ENCODE peak calls at places on chromosomes 16 and 17, in four cellular contexts. U is fibroblast of lung, H is colonic mucosa, S is DND-41. F is an unnamed sample.

GRCh38 chr16:87790278-87791023 is 24.7 kb upstream of the KLHDC4 start:
- DNase-seq in U (no peak), H (no peak), S (no peak), F (no peak)

GRCh38 chr16:27779719-27780161 is 229.8 kb downstream of the KATNIP start:
- DNase-seq in U (peak), H (no peak), S (no peak), F (no peak)

GRCh38 chr16:4372578-4373355 is 1.1 kb downstream of the VASN start:
- DNase-seq in U (no peak), H (peak), S (no peak), F (no peak)

GRCh38 chr16:51008037-51008436 is 143.0 kb downstream of the SALL1 start:
- DNase-seq in U (no peak), H (no peak), S (no peak), F (no peak)

GRCh38 chr17:32551186-32551955 is 64.6 kb downstream of the CDK5R1 start:
- DNase-seq in U (peak), H (no peak), S (no peak), F (no peak)

GRCh38 chr17:58363457-58364185 is 11.6 kb upstream of the SUPT4H1 start:
- DNase-seq in U (no peak), H (no peak), S (no peak), F (no peak)

GRCh38 chr17:68155692-68156091 is 92.2 kb upstream of the AMZ2 start:
- DNase-seq in U (no peak), H (no peak), S (no peak), F (no peak)

GRCh38 chr17:82503094-82503727 is 16.3 kb upstream of the FOXK2 start:
- DNase-seq in U (no peak), H (no peak), S (no peak), F (no peak)

GRCh38 chr17:18986541-18987229 is 17.9 kb downstream of the FAM83G start:
- DNase-seq in U (no peak), H (no peak), S (peak), F (no peak)

GRCh38 chr16:57485091-57485915 is 990 bp downstream of the DOK4 start:
- DNase-seq in U (no peak), H (peak), S (no peak), F (no peak)
- H3K9ac ChIP-seq in U (no peak), H (peak), S (peak), F (no peak)

GRCh38 chr17:48053758-48054237 is 5.6 kb downstream of the NFE2L1 start:
- DNase-seq in U (no peak), H (no peak), S (no peak), F (no peak)

GRCh38 chr17:48051278-48051677 is 3.1 kb downstream of the NFE2L1 start:
- DNase-seq in U (no peak), H (no peak), S (no peak), F (no peak)

GRCh38 chr17:48054238-48055185 is 6.4 kb downstream of the NFE2L1 start:
- DNase-seq in U (peak), H (peak), S (no peak), F (no peak)

GRCh38 chr17:48052956-48053757 is 5.0 kb downstream of the NFE2L1 start:
- DNase-seq in U (no peak), H (peak), S (no peak), F (no peak)

DNA sequence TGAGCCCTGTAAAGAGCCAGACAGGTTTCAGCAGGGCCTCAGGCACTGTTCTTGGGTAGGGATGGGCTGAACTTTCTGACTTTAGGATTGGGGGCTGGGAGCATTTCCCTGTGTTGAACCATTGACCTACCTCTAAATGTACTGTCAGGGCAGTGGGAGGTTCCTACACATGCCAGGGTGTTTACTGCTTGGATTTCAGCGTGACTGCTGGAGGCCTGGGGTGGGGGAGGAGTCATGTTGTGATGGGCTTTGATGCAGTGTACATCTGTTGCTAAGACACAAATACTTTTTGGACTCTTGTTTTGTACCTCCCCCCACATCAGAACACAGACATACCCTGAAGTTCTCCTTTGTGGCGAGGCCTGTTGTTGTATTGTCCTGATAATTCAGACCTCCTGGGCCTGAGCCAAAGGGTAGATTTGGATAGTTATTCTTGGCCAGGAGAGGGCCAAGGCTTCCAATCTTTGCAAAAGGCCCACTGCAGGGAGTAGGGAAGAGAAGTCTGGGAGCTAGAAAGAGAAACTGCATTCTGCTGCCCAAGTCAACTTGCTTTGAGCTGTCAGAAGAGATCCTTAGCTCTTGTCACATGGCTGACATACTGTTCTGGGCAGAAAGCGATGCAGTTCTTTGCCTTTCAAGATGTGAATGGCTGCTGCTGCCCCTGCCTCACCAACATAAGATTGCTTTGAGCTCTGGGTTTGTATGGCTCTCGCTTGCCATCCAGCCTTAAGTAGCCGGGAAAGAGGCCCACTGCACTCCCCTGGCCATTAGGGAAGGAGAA is 3.7 kb downstream of the NFE2L1 start:
- DNase-seq in U (peak), H (peak), S (no peak), F (no peak)
- H3K27ac ChIP-seq in U (peak), H (peak), S (no peak), F (peak)

GRCh38 chr16:19696312-19696711 is 21.7 kb downstream of the KNOP1 start:
- DNase-seq in U (peak), H (peak), S (peak), F (peak)
- H3K9ac ChIP-seq in U (peak), H (no peak), S (peak), F (peak)

DNA sequence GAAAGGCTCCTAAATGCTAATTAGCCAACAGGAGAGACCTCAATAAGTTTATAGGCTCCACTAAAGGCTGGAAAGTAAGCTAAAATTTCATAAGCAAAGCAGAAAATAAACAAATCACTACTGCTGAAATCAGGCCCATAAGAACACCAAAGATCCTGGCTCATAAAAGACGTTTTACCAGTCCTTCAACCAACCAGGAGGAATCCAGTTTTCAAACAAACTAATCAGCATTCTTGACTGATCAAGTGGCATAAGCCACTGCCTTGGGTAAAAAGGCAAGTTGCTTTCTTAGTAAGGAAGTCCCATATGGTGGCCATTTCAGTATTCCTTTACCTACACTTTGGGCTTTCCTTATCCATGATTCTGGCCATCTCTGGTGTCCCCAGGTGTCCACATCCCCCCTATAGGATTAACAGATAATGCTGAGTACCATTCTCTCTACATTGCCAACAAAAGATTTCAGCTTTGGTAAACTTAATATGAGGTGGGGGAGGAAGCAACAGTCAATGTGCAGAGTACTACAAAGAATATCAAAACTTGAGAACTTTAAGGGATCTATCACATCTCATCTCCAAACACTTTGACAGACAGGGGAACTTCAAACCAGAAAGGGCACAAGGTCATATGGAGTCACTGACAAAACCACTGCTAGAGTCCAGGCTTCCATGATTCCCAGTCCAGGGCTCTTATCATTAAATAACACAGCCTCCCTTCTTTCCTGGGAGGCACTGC is 1.3 kb downstream of the TOM1L2 start:
- DNase-seq in U (no peak), H (no peak), S (no peak), F (no peak)
- H3K27ac ChIP-seq in U (peak), H (no peak), S (no peak), F (no peak)

GRCh38 chr17:73257516-73257915 is 4.2 kb downstream of the CPSF4L start:
- DNase-seq in U (peak), H (no peak), S (no peak), F (no peak)

GRCh38 chr17:73262676-73263642 is 1.3 kb upstream of the CPSF4L start:
- DNase-seq in U (no peak), H (no peak), S (no peak), F (no peak)

GRCh38 chr17:73265646-73266640 is 4.3 kb upstream of the CPSF4L start:
- DNase-seq in U (no peak), H (no peak), S (no peak), F (no peak)

GRCh38 chr17:73261952-73262675 is 434 bp upstream of the CPSF4L start:
- DNase-seq in U (peak), H (peak), S (no peak), F (no peak)

GRCh38 chr17:73261617-73261951 is at the start of gene CPSF4L:
- DNase-seq in U (no peak), H (no peak), S (no peak), F (no peak)
- H3K9ac ChIP-seq in U (no peak), H (peak), S (no peak), F (no peak)

GRCh38 chr17:76491271-76492184 is 9.7 kb downstream of the RHBDF2 start:
- DNase-seq in U (no peak), H (peak), S (no peak), F (no peak)
- H3K27ac ChIP-seq in U (no peak), H (peak), S (no peak), F (no peak)

GRCh38 chr17:63356275-63356905 is 89.7 kb downstream of the CYB561 start:
- DNase-seq in U (peak), H (no peak), S (no peak), F (peak)
- H3K9ac ChIP-seq in U (no peak), H (no peak), S (no peak), F (peak)

GRCh38 chr16:565420-566330 is 1.1 kb upstream of the NHLRC4 start:
- DNase-seq in U (peak), H (no peak), S (no peak), F (no peak)

GRCh38 chr16:569445-570254 is at the start of gene PIGQ:
- DNase-seq in U (peak), H (peak), S (peak), F (no peak)

GRCh38 chr16:566475-567361 is at the start of gene NHLRC4:
- DNase-seq in U (peak), H (peak), S (peak), F (no peak)

GRCh38 chr16:568401-569258 is 1.1 kb upstream of the PIGQ start:
- DNase-seq in U (no peak), H (peak), S (no peak), F (no peak)

GRCh38 chr16:567362-568256 is 804 bp downstream of the NHLRC4 start:
- DNase-seq in U (no peak), H (no peak), S (no peak), F (no peak)
- H3K27ac ChIP-seq in U (no peak), H (no peak), S (peak), F (no peak)

GRCh38 chr17:50703162-50703561 is 4.6 kb downstream of the ANKRD40 start:
- DNase-seq in U (no peak), H (no peak), S (no peak), F (no peak)
- H3K9ac ChIP-seq in U (no peak), H (no peak), S (no peak), F (no peak)

F was measured in SK-N-MC.